ENCODE peak calls at places on chromosomes 2 and 18, in eight cellular contexts. I is transverse colon, X is HCT116, T is heart left ventricle, A is IMR-90, V is HepG2, R is adrenal gland, J is prostate gland. E is an unnamed sample. For H3K4me1, the result is how much of the 10 kb centered on the place peaks cover.

GRCh38 chr2:1527153-1527992 is 114.1 kb downstream of the TPO start:
- DNase-seq in I (no peak), X (no peak), T (no peak), A (no peak), V (no peak), R (no peak), J (no peak), E (no peak)

GRCh38 chr18:46518438-46518837 is 138.6 kb downstream of the LOXHD1 start:
- DNase-seq in I (no peak), X (no peak), T (no peak), A (no peak), V (peak), R (peak), J (peak), E (no peak)

GRCh38 chr18:79553154-79553553 is 126.4 kb upstream of the CTDP1 start:
- DNase-seq in I (no peak), X (no peak), T (no peak), A (no peak), V (no peak), R (no peak), J (no peak), E (no peak)

GRCh38 chr2:75098856-75099255 is 100.5 kb downstream of the TACR1 start:
- DNase-seq in I (no peak), X (no peak), T (no peak), A (peak), V (peak), R (no peak), J (no peak), E (no peak)

GRCh38 chr2:43714164-43714563 is 37.9 kb upstream of the C1GALT1C1L start:
- DNase-seq in I (no peak), X (no peak), T (no peak), A (peak), V (no peak), R (no peak), J (no peak), E (no peak)

GRCh38 chr2:10417551-10418335 is 30.4 kb downstream of the ODC1 start:
- DNase-seq in I (no peak), X (no peak), T (no peak), A (no peak), V (no peak), R (no peak), J (no peak), E (no peak)

GRCh38 chr2:236001854-236002253 is 166.3 kb downstream of the GBX2 start:
- DNase-seq in I (no peak), X (no peak), T (no peak), A (no peak), V (no peak), R (no peak), J (no peak), E (no peak)

GRCh38 chr2:63792523-63792922 is 49.2 kb upstream of the UGP2 start:
- DNase-seq in I (no peak), X (no peak), T (no peak), A (peak), V (no peak), R (no peak), J (no peak), E (no peak)

GRCh38 chr2:196315388-196316049 is 144.1 kb upstream of the STK17B start:
- DNase-seq in I (no peak), X (no peak), T (no peak), A (peak), V (no peak), R (no peak), J (no peak), E (no peak)

GRCh38 chr2:201350879-201351278 is 6.3 kb downstream of the FLACC1 start:
- DNase-seq in I (no peak), X (no peak), T (no peak), A (no peak), V (no peak), R (no peak), J (no peak), E (no peak)

GRCh38 chr2:1363367-1363766 is 49.9 kb upstream of the TPO start:
- DNase-seq in I (no peak), X (no peak), T (no peak), A (no peak), V (no peak), R (no peak), J (no peak), E (no peak)

GRCh38 chr2:63553049-63553448 is 35.2 kb downstream of the WDPCP start:
- DNase-seq in I (no peak), X (no peak), T (no peak), A (no peak), V (no peak), R (peak), J (no peak), E (no peak)

GRCh38 chr2:221997100-221997499 is 301.7 kb downstream of the PAX3 start:
- DNase-seq in I (no peak), X (peak), T (no peak), A (peak), V (peak), R (no peak), J (no peak), E (no peak)

GRCh38 chr18:48661421-48661820 is 122.6 kb downstream of the CTIF start:
- DNase-seq in I (no peak), X (no peak), T (no peak), A (no peak), V (no peak), R (peak), J (no peak), E (no peak)

GRCh38 chr2:8152392-8153257 is 529.2 kb upstream of the ID2 start:
- DNase-seq in I (no peak), X (no peak), T (no peak), A (no peak), V (no peak), R (no peak), J (no peak), E (no peak)

GRCh38 chr2:98355881-98356280 is 9.6 kb downstream of the CNGA3 start:
- DNase-seq in I (no peak), X (no peak), T (no peak), A (no peak), V (no peak), R (no peak), J (no peak), E (no peak)

GRCh38 chr2:17303496-17303895 is 214.7 kb downstream of the RAD51AP2 start:
- DNase-seq in I (no peak), X (no peak), T (no peak), A (peak), V (no peak), R (no peak), J (no peak), E (no peak)

GRCh38 chr18:67359868-67360838 is 156.4 kb downstream of the DSEL start:
- DNase-seq in I (peak), X (no peak), T (no peak), A (peak), V (peak), R (peak), J (no peak), E (peak)

GRCh38 chr2:74441690-74442482 is at the start of gene RTKN:
- DNase-seq in I (peak), X (peak), T (no peak), A (no peak), V (peak), R (no peak), J (peak), E (peak)

GRCh38 chr2:109466674-109467575 is 146.8 kb downstream of the SEPTIN10 start:
- DNase-seq in I (peak), X (no peak), T (no peak), A (peak), V (no peak), R (no peak), J (no peak), E (no peak)

GRCh38 chr2:190069936-190070696 is 7.6 kb upstream of the MSTN start:
- DNase-seq in I (no peak), X (peak), T (no peak), A (peak), V (peak), R (peak), J (peak), E (no peak)

GRCh38 chr2:216777637-216778273 is 82.1 kb downstream of the TNP1 start:
- DNase-seq in I (no peak), X (peak), T (no peak), A (peak), V (peak), R (no peak), J (no peak), E (no peak)

GRCh38 chr2:117349687-117350086 is 464.8 kb upstream of the DDX18 start:
- DNase-seq in I (no peak), X (no peak), T (no peak), A (no peak), V (no peak), R (no peak), J (no peak), E (no peak)

GRCh38 chr2:101199153-101199810 is 48.1 kb upstream of the TBC1D8 start:
- DNase-seq in I (no peak), X (no peak), T (no peak), A (peak), V (no peak), R (no peak), J (no peak), E (no peak)

GRCh38 chr2:128236491-128237035 is 82.1 kb downstream of the HS6ST1 start:
- DNase-seq in I (no peak), X (no peak), T (no peak), A (peak), V (no peak), R (peak), J (no peak), E (no peak)

GRCh38 chr2:236240228-236240990 is 23.8 kb downstream of the ASB18 start:
- DNase-seq in I (no peak), X (no peak), T (no peak), A (peak), V (no peak), R (no peak), J (no peak), E (no peak)

GRCh38 chr2:8148260-8148880 is 533.5 kb upstream of the ID2 start:
- DNase-seq in I (peak), X (peak), T (no peak), A (peak), V (no peak), R (no peak), J (no peak), E (no peak)

GRCh38 chr18:67766930-67767329 is 250.4 kb upstream of the DSEL start:
- DNase-seq in I (no peak), X (no peak), T (no peak), A (peak), V (no peak), R (no peak), J (no peak), E (no peak)

GRCh38 chr2:86035371-86035882 is 70.3 kb downstream of the POLR1A start:
- DNase-seq in I (no peak), X (no peak), T (peak), A (no peak), V (no peak), R (no peak), J (no peak), E (no peak)

GRCh38 chr2:172972005-172972619 is 103.5 kb upstream of the MAP3K20 start:
- DNase-seq in I (peak), X (peak), T (no peak), A (peak), V (peak), R (no peak), J (no peak), E (peak)

GRCh38 chr2:15797231-15797945 is 143.0 kb upstream of the MYCN start:
- DNase-seq in I (no peak), X (no peak), T (no peak), A (no peak), V (no peak), R (no peak), J (no peak), E (no peak)

GRCh38 chr2:218329826-218330651 is 26.6 kb upstream of the CATIP start:
- DNase-seq in I (peak), X (no peak), T (no peak), A (no peak), V (no peak), R (no peak), J (no peak), E (no peak)
- TF ChIP-seq POLR2A in I (no peak), X (no peak), T (no peak), A (no peak), V (no peak), R (no peak), J (no peak), E (no peak)

GRCh38 chr18:55458456-55459238 is 129.3 kb downstream of the TCF4 start:
- DNase-seq in I (no peak), X (no peak), T (no peak), A (no peak), V (no peak), R (no peak), J (no peak), E (no peak)
- H3K4me1 ChIP-seq in I (under half), X (under half), T (under half), A (under half), V (under half), R (under half), J (under half), E (under half)

GRCh38 chr2:27377618-27378095 is 2.9 kb downstream of the ZNF513 start:
- DNase-seq in I (no peak), X (no peak), T (no peak), A (no peak), V (no peak), R (peak), J (no peak), E (peak)
- TF ChIP-seq POLR2A in I (peak), X (peak), T (no peak), A (no peak), V (no peak), R (no peak), J (no peak), E (no peak)

GRCh38 chr2:38591152-38591551 is 11.6 kb downstream of the HNRNPLL start:
- DNase-seq in I (no peak), X (no peak), T (no peak), A (peak), V (no peak), R (no peak), J (no peak), E (no peak)
- H3K4me1 ChIP-seq in I (under half), X (under half), T (half or more), A (under half), V (half or more), R (under half), J (under half), E (under half)

GRCh38 chr18:2330764-2331163 is 240.5 kb downstream of the METTL4 start:
- DNase-seq in I (no peak), X (no peak), T (no peak), A (no peak), V (no peak), R (no peak), J (no peak), E (no peak)

GRCh38 chr18:2325933-2326332 is 245.4 kb downstream of the METTL4 start:
- DNase-seq in I (no peak), X (no peak), T (no peak), A (no peak), V (no peak), R (no peak), J (no peak), E (no peak)

GRCh38 chr18:2325308-2325849 is 245.9 kb downstream of the METTL4 start:
- DNase-seq in I (no peak), X (no peak), T (no peak), A (peak), V (no peak), R (no peak), J (no peak), E (no peak)

GRCh38 chr18:2324459-2324858 is 246.8 kb downstream of the METTL4 start:
- DNase-seq in I (no peak), X (no peak), T (no peak), A (no peak), V (no peak), R (no peak), J (no peak), E (no peak)

GRCh38 chr18:2326999-2327398 is 244.3 kb downstream of the METTL4 start:
- DNase-seq in I (no peak), X (no peak), T (no peak), A (no peak), V (no peak), R (no peak), J (no peak), E (no peak)
- TF ChIP-seq POLR2A in I (no peak), X (no peak), T (no peak), A (no peak), V (no peak), R (no peak), J (no peak), E (no peak)

E was measured in ovary.